ENCODE peak calls at places on chromosomes 6 and 20, in ten cellular contexts. A is left lung, R is glutamatergic neuron, J is MCF 10A, G is testis, T is ascending aorta, D is cardiac fibroblast, V is Panc1, L is fibroblast of lung, H is psoas muscle. F is an unnamed sample.

GRCh38 chr6:133187114-133187513 is 54.0 kb upstream of the EYA4 start:
- DNase-seq in T (no peak), L (no peak), A (no peak), G (no peak), D (no peak), R (no peak), J (no peak), V (no peak), H (no peak), F (no peak)

GRCh38 chr6:76682842-76683241 is 610.4 kb upstream of the IMPG1 start:
- DNase-seq in V (no peak), L (peak), A (no peak), H (no peak), D (peak), G (no peak), T (no peak), R (no peak), J (peak), F (no peak)

GRCh38 chr20:49028684-49029083 is 17.4 kb upstream of the CSE1L start:
- DNase-seq in R (no peak), T (no peak), D (peak), H (no peak), A (no peak), L (peak), V (no peak), J (peak), G (no peak), F (no peak)

GRCh38 chr20:62644802-62645496 is 2.6 kb downstream of the SLCO4A1 start:
- DNase-seq in G (no peak), R (no peak), J (no peak), A (no peak), V (no peak), H (no peak), D (no peak), L (no peak), T (no peak), F (no peak)

GRCh38 chr20:2314759-2315439 is 19.1 kb downstream of the TGM3 start:
- DNase-seq in H (peak), J (peak), G (no peak), L (peak), D (peak), R (no peak), A (peak), T (no peak), V (no peak), F (no peak)

GRCh38 chr20:8473459-8473858 is 341.4 kb downstream of the PLCB1 start:
- DNase-seq in G (no peak), J (no peak), H (no peak), V (no peak), A (no peak), R (no peak), D (no peak), L (peak), T (no peak), F (no peak)

GRCh38 chr6:158008894-158009891 is 27.5 kb downstream of the SYNJ2 start:
- DNase-seq in R (no peak), V (no peak), T (no peak), A (no peak), G (peak), D (peak), L (peak), J (peak), H (peak), F (no peak)

GRCh38 chr6:143598466-143599080 is 79.2 kb upstream of the PHACTR2 start:
- DNase-seq in V (no peak), L (no peak), J (no peak), H (no peak), G (no peak), T (no peak), A (no peak), D (no peak), R (no peak), F (no peak)

GRCh38 chr6:109182590-109182989 is 87.3 kb downstream of the CEP57L1 start:
- DNase-seq in D (no peak), A (no peak), G (no peak), V (no peak), J (no peak), T (no peak), R (no peak), H (peak), L (no peak), F (no peak)

GRCh38 chr20:33373735-33374605 is 27.3 kb downstream of the CDK5RAP1 start:
- DNase-seq in L (peak), V (peak), H (no peak), J (peak), A (no peak), G (no peak), R (no peak), T (no peak), D (peak), F (no peak)

GRCh38 chr6:37608587-37608986 is 89.1 kb downstream of the MDGA1 start:
- DNase-seq in A (no peak), D (no peak), L (no peak), G (no peak), V (no peak), T (no peak), R (no peak), J (no peak), H (no peak), F (no peak)

GRCh38 chr6:37603284-37603683 is 94.4 kb downstream of the MDGA1 start:
- DNase-seq in L (no peak), H (no peak), J (no peak), G (no peak), D (no peak), R (no peak), A (no peak), V (no peak), T (no peak), F (no peak)

GRCh38 chr6:37611516-37611915 is 86.2 kb downstream of the MDGA1 start:
- DNase-seq in A (no peak), V (no peak), L (no peak), G (no peak), J (no peak), H (no peak), R (no peak), D (no peak), T (no peak), F (no peak)

GRCh38 chr6:37612475-37612874 is 85.2 kb downstream of the MDGA1 start:
- DNase-seq in V (no peak), D (peak), J (no peak), R (no peak), A (no peak), H (no peak), L (peak), T (no peak), G (no peak), F (no peak)

DNA sequence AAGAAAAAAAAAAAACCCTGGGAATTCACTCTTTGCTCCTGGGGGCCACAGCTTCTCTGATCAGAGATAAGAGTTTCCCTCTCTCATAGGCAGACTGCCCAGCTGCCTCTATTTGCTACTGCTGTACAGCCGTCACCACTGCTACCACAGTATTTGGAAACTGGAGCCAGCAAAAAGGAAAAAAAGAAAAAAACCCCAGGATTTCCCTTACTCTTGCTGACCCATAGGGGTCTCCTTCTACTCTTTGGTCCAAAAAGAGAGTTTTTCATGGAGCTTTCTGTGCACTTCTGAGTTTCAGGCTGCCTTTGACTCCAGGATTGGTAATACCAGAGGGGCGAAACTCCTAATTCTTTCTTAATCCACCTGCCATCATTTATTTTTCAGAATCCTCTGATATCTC is 89.7 kb downstream of the MDGA1 start:
- DNase-seq in H (no peak), D (peak), G (no peak), A (no peak), J (peak), T (no peak), L (peak), V (no peak), R (no peak), F (no peak)
- TF ChIP-seq CTCF in H (no peak), D (peak), G (peak), A (no peak), J (peak), T (no peak), L (peak), V (no peak), R (peak), F (peak)

GRCh38 chr6:90434096-90434495 is 137.5 kb upstream of the BACH2 start:
- DNase-seq in G (no peak), H (no peak), V (no peak), J (no peak), R (no peak), D (no peak), T (no peak), A (no peak), L (no peak), F (peak)
- TF ChIP-seq CTCF in G (no peak), H (no peak), V (peak), J (peak), R (no peak), D (no peak), T (no peak), A (no peak), L (no peak), F (peak)

DNA sequence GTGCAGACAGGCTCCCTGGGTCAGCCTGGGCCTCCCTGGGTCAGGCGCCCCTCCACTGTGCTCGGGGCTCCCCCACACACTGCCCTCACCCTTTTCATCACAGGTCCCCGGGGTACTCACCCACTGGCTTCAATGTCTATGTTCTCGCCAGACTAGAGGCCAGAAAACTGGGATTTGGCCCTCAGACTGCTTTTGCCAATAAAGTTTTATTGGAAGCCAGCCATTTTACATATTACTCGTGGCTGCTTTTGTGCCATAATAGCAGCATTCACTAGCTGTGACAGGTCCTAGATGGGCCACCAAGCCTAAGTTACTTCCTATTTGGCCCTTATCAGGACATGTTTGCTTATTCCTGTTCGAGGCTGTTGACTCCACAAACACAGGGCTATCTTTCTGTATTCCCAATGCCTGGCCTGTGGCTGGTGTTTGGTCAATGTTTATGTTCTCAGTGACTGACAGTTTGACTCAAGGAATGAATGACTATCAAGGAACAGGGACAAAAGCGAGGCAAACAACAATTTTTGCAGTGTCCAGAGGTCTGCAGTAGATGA is 525.1 kb upstream of the AGPAT4 start:
- DNase-seq in A (no peak), L (no peak), V (no peak), D (no peak), T (no peak), J (no peak), H (no peak), R (no peak), G (no peak), F (no peak)
- TF ChIP-seq CTCF in A (no peak), L (no peak), V (no peak), D (no peak), T (no peak), J (no peak), H (no peak), R (no peak), G (no peak), F (no peak)

GRCh38 chr6:52536424-52536916 is 40.4 kb downstream of the TRAM2 start:
- DNase-seq in V (no peak), T (no peak), L (no peak), H (no peak), J (no peak), D (no peak), G (no peak), A (no peak), R (no peak), F (no peak)
- TF ChIP-seq CTCF in V (no peak), T (no peak), L (no peak), H (no peak), J (no peak), D (no peak), G (no peak), A (no peak), R (no peak), F (no peak)

GRCh38 chr20:60009826-60010616 is 51.8 kb downstream of the CDH26 start:
- DNase-seq in R (no peak), H (no peak), D (no peak), L (no peak), J (peak), V (no peak), A (no peak), T (no peak), G (no peak), F (peak)
- TF ChIP-seq CTCF in R (no peak), H (no peak), D (no peak), L (no peak), J (peak), V (peak), A (no peak), T (no peak), G (no peak), F (peak)

GRCh38 chr6:21634582-21634981 is 41.0 kb downstream of the SOX4 start:
- DNase-seq in H (no peak), V (peak), G (no peak), D (peak), T (no peak), J (peak), L (peak), R (no peak), A (no peak), F (no peak)

GRCh38 chr6:21628162-21628561 is 34.6 kb downstream of the SOX4 start:
- DNase-seq in H (no peak), G (no peak), A (no peak), J (no peak), T (no peak), V (no peak), L (no peak), R (no peak), D (no peak), F (no peak)

GRCh38 chr6:21639316-21639715 is 45.8 kb downstream of the SOX4 start:
- DNase-seq in V (no peak), A (no peak), G (no peak), R (no peak), T (no peak), J (no peak), L (no peak), H (no peak), D (no peak), F (no peak)

GRCh38 chr6:21636876-21637275 is 43.3 kb downstream of the SOX4 start:
- DNase-seq in D (peak), G (no peak), V (no peak), T (no peak), J (no peak), H (no peak), A (no peak), L (no peak), R (no peak), F (no peak)

GRCh38 chr6:21633511-21634109 is 40.1 kb downstream of the SOX4 start:
- DNase-seq in J (no peak), A (no peak), R (no peak), H (no peak), G (no peak), D (no peak), V (no peak), T (no peak), L (no peak), F (no peak)
- TF ChIP-seq CTCF in J (no peak), A (no peak), R (no peak), H (no peak), G (no peak), D (no peak), V (no peak), T (no peak), L (no peak), F (no peak)

GRCh38 chr6:89270951-89271721 is 44.0 kb downstream of the GABRR2 start:
- DNase-seq in H (no peak), V (no peak), J (no peak), R (no peak), G (no peak), A (no peak), D (no peak), T (no peak), L (no peak), F (no peak)
- TF ChIP-seq CTCF in H (no peak), V (no peak), J (no peak), R (no peak), G (no peak), A (no peak), D (no peak), T (no peak), L (no peak), F (no peak)

GRCh38 chr6:9851541-9852380 is 563.1 kb downstream of the TFAP2A start:
- DNase-seq in L (peak), R (no peak), D (peak), A (no peak), J (peak), T (no peak), G (no peak), H (no peak), V (no peak), F (peak)
- TF ChIP-seq CTCF in L (no peak), R (no peak), D (no peak), A (no peak), J (peak), T (no peak), G (no peak), H (no peak), V (peak), F (peak)

GRCh38 chr6:68226460-68226859 is 408.6 kb upstream of the ADGRB3 start:
- DNase-seq in T (no peak), A (no peak), H (no peak), R (peak), V (no peak), L (no peak), D (peak), G (peak), J (peak), F (peak)
- TF ChIP-seq CTCF in T (peak), A (no peak), H (no peak), R (peak), V (peak), L (peak), D (peak), G (no peak), J (peak), F (peak)